ENCODE peak calls at places on chromosome 12, in eight cellular contexts. K is tibial nerve; L is A549; M is lower lobe of right lung; Z is Peyer's patch; S is CD8-positive, alpha-beta T cell; Q is psoas muscle; F is left ventricle myocardium inferior. H is an unnamed sample. For H3K4me1, the result is how much of the 10 kb centered on the place peaks cover.

GRCh38 chr12:130920711-130921381 is 32.9 kb upstream of the ADGRD1 start:
- DNase-seq in Z (no peak), K (peak), F (peak), S (no peak), L (no peak), Q (peak), M (peak), H (no peak)

GRCh38 chr12:124872068-124872719 is 8.5 kb upstream of the SCARB1 start:
- DNase-seq in Q (no peak), L (no peak), K (no peak), F (no peak), M (no peak), S (no peak), Z (no peak), H (no peak)

GRCh38 chr12:76533331-76533730 is 26.2 kb downstream of the OSBPL8 start:
- DNase-seq in Q (no peak), K (no peak), S (no peak), F (no peak), L (no peak), Z (no peak), M (no peak), H (no peak)

GRCh38 chr12:13339538-13339937 is 143.0 kb downstream of the EMP1 start:
- DNase-seq in K (no peak), L (peak), Z (no peak), M (no peak), S (no peak), Q (no peak), F (no peak), H (no peak)

GRCh38 chr12:94435511-94435927 is 24.1 kb downstream of the CEP83 start:
- DNase-seq in L (no peak), Z (no peak), M (no peak), S (no peak), K (no peak), F (no peak), Q (no peak), H (no peak)

GRCh38 chr12:15230751-15231150 is 9.5 kb upstream of the RERG start:
- DNase-seq in L (no peak), M (no peak), K (no peak), F (no peak), Q (no peak), Z (no peak), S (no peak), H (no peak)

GRCh38 chr12:125284945-125285344 is 219.7 kb downstream of the AACS start:
- DNase-seq in L (no peak), M (no peak), Z (no peak), Q (no peak), S (no peak), F (no peak), K (no peak), H (no peak)

GRCh38 chr12:104462931-104463339 is 6.2 kb downstream of the CHST11 start:
- DNase-seq in L (no peak), Q (no peak), M (no peak), S (no peak), F (no peak), Z (no peak), K (no peak), H (no peak)

GRCh38 chr12:14514154-14514842 is 53.4 kb downstream of the PLBD1 start:
- DNase-seq in S (no peak), Q (no peak), L (no peak), F (no peak), K (no peak), M (no peak), Z (no peak), H (no peak)

DNA sequence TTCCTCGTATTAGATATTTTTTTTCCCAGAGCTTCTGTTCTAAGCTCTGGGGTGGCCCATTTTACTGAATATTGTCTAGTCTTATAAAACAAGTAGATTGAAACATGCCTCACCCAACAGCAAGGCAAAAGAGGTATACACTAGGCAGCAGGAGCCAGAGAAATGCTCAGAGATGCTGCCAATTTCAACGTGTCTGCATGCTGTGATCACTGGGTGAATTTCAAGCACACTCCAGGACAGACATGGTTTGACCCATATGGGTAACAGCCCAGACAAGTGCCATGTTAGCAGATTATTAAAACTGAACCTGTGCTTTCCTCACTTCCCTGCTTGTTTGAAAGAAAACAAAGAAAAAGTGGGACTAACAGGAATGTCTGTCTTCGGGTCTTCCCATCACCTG is 321.3 kb downstream of the MED13L start:
- DNase-seq in Q (no peak), K (no peak), L (no peak), M (no peak), F (no peak), S (no peak), Z (no peak), H (no peak)
- H3K4me3 ChIP-seq in Q (no peak), K (no peak), L (no peak), M (no peak), F (no peak), S (no peak), Z (no peak), H (no peak)

GRCh38 chr12:2051700-2052625 is 824 bp upstream of the CACNA1C start:
- DNase-seq in Z (no peak), S (no peak), F (no peak), L (no peak), K (no peak), Q (no peak), M (no peak), H (no peak)
- TF ChIP-seq CTCF in Z (no peak), S (no peak), F (no peak), L (no peak), K (no peak), Q (no peak), M (no peak), H (no peak)

DNA sequence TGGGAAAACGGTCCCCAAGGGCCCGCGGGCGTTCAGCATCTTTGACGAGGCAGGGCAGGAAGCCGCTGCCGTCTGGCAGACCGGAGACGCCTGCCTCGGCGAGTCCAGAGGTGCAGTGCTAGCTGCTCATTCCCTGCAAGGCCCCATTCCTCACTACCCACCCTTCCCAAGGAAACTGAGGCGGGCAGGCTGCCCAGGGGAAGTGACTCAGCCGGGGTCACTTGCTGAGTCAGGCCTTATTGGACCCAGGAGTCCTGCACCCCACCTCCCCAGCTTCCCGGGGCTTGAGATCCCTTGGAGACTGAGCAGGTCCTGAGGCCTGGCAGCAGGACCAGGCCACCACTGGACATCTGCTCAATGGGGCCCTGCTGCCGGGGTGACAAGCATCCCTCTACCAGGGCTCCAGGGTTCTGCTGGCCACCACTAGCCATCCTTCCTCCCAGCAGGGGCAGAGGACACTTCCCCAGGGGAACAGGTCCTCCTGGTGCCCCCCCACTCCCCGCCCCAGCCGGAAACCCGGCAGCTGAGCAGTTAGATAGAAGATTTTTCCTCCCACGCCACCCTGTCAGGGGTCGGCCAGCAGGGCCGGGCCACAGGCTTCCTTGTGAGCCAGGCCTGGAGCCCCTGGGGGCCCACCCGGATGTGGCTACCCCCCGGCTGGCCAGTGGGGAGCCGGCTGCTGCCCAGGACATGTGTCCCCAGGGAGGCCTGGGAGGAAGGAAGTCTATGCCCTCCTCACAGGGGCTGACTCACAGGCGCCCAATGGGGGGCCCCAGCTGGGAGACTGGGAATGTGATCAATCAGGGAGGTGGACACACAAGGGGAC is 3.9 kb downstream of the SH2B3 start:
- DNase-seq in Q (peak), M (peak), Z (no peak), L (no peak), S (no peak), F (peak), K (no peak), H (peak)
- H3K4me1 ChIP-seq in Q (half or more), M (half or more), Z (half or more), L (under half), S (half or more), F (half or more), K (half or more), H (half or more)

GRCh38 chr12:54012631-54013398 is 4.0 kb downstream of the HOXC8 start:
- DNase-seq in K (no peak), F (no peak), S (no peak), L (peak), M (no peak), Z (peak), Q (no peak), H (peak)

GRCh38 chr12:54011665-54012532 is 3.1 kb downstream of the HOXC8 start:
- DNase-seq in Q (no peak), F (no peak), L (no peak), Z (no peak), S (no peak), K (no peak), M (no peak), H (no peak)

GRCh38 chr12:54010053-54010971 is 1.5 kb downstream of the HOXC8 start:
- DNase-seq in Q (no peak), K (no peak), S (no peak), F (no peak), L (no peak), Z (no peak), M (no peak), H (peak)

GRCh38 chr12:54009171-54010052 is 627 bp downstream of the HOXC8 start:
- DNase-seq in Q (no peak), S (no peak), K (no peak), F (no peak), Z (no peak), L (no peak), M (no peak), H (peak)

GRCh38 chr12:54010972-54011664 is 2.3 kb downstream of the HOXC8 start:
- DNase-seq in S (no peak), Z (no peak), L (no peak), F (no peak), Q (no peak), M (no peak), K (no peak), H (peak)
- H3K4me3 ChIP-seq in S (no peak), Z (peak), L (no peak), F (no peak), Q (peak), M (no peak), K (no peak), H (peak)

DNA sequence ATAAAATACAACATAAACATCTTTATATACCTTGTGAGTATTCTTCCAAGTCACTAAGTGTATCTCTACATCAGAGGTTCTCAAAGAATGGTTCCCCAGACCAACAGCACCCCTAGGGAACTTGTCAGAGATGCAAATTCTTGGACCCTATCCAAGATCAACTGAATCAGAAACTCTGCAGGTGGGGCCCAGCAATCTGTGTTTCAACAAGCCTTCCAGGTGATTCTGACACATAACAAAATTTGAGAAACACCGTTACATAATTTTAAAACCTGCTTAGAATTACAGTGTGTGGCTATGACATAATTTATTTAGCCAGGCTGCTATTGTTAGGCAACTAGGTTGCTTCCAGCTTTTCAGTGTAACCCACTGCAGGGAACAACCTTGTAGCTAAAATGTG is 49.8 kb downstream of the NTN4 start:
- DNase-seq in Z (no peak), L (no peak), M (no peak), Q (no peak), F (no peak), S (no peak), K (no peak), H (no peak)
- TF ChIP-seq CTCF in Z (no peak), L (no peak), M (no peak), Q (no peak), F (no peak), S (no peak), K (no peak), H (no peak)

DNA sequence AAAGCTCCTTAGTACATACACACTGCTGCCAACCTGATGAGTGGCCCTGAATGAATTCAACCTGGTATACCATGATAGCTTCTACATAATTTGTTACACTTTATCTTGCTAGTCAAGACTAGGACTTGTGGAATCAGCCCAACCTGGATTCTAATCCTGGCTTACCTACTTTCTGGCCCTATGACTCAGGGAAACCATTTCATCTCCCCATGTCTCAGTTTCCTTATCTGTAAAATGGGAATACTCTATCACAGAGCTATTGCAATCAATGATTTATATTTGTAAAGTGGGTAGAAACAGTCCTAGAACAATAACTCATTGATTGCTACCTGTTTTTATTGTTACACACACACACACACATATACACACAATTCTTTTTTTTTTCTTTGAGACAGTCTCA is 6.5 kb upstream of the DUSP6 start:
- DNase-seq in K (no peak), S (no peak), Z (no peak), F (no peak), L (no peak), M (no peak), Q (no peak), H (no peak)
- H3K4me1 ChIP-seq in K (under half), S (under half), Z (under half), F (under half), L (under half), M (under half), Q (under half), H (under half)